ENCODE peak calls at places on chromosomes 5 and 9, in nine cellular contexts. One of them, this sample, is unnamed.

GRCh38 chr9:120386390-120387131 is 193.4 kb downstream of the CDK5RAP2 start:
- DNase-seq in foreskin fibroblast: peak
- DNase-seq in PC-3: no peak
- DNase-seq in stimulated activated naive CD4-positive, alpha-beta T cell treated with Interleukin-2 at 50 U/mL for 16 hours: no peak
- DNase-seq in dorsolateral prefrontal cortex: no peak
- DNase-seq in stimulated activated CD4-positive, alpha-beta T cell treated with anti-CD3 and anti-CD28 coated beads, Interleukin-2, amount 100 ng/mL, for 24 hours: no peak
- DNase-seq in thoracic aorta: no peak
- DNase-seq in nephron progenitor cell: no peak
- DNase-seq in colonic mucosa: peak
- DNase-seq in this sample: no peak

GRCh38 chr5:81335946-81336345 is 34.6 kb downstream of the ZCCHC9 start:
- DNase-seq in foreskin fibroblast: no peak
- DNase-seq in PC-3: no peak
- DNase-seq in stimulated activated naive CD4-positive, alpha-beta T cell treated with Interleukin-2 at 50 U/mL for 16 hours: no peak
- DNase-seq in dorsolateral prefrontal cortex: no peak
- DNase-seq in stimulated activated CD4-positive, alpha-beta T cell treated with anti-CD3 and anti-CD28 coated beads, Interleukin-2, amount 100 ng/mL, for 24 hours: no peak
- DNase-seq in thoracic aorta: no peak
- DNase-seq in nephron progenitor cell: no peak
- DNase-seq in colonic mucosa: no peak
- DNase-seq in this sample: no peak

GRCh38 chr5:85921590-85921989 is 696.2 kb upstream of the COX7C start:
- DNase-seq in foreskin fibroblast: no peak
- DNase-seq in PC-3: peak
- DNase-seq in stimulated activated naive CD4-positive, alpha-beta T cell treated with Interleukin-2 at 50 U/mL for 16 hours: no peak
- DNase-seq in dorsolateral prefrontal cortex: no peak
- DNase-seq in stimulated activated CD4-positive, alpha-beta T cell treated with anti-CD3 and anti-CD28 coated beads, Interleukin-2, amount 100 ng/mL, for 24 hours: no peak
- DNase-seq in thoracic aorta: no peak
- DNase-seq in nephron progenitor cell: no peak
- DNase-seq in colonic mucosa: no peak
- DNase-seq in this sample: no peak

GRCh38 chr9:114804504-114804903 is 1.3 kb downstream of the TNFSF15 start:
- DNase-seq in foreskin fibroblast: peak
- DNase-seq in PC-3: peak
- DNase-seq in stimulated activated naive CD4-positive, alpha-beta T cell treated with Interleukin-2 at 50 U/mL for 16 hours: no peak
- DNase-seq in dorsolateral prefrontal cortex: no peak
- DNase-seq in stimulated activated CD4-positive, alpha-beta T cell treated with anti-CD3 and anti-CD28 coated beads, Interleukin-2, amount 100 ng/mL, for 24 hours: no peak
- DNase-seq in thoracic aorta: no peak
- DNase-seq in nephron progenitor cell: no peak
- DNase-seq in colonic mucosa: peak
- DNase-seq in this sample: no peak

GRCh38 chr5:149348463-149348862 is 3.2 kb downstream of the GRPEL2 start:
- DNase-seq in foreskin fibroblast: no peak
- DNase-seq in PC-3: no peak
- DNase-seq in stimulated activated naive CD4-positive, alpha-beta T cell treated with Interleukin-2 at 50 U/mL for 16 hours: no peak
- DNase-seq in dorsolateral prefrontal cortex: no peak
- DNase-seq in stimulated activated CD4-positive, alpha-beta T cell treated with anti-CD3 and anti-CD28 coated beads, Interleukin-2, amount 100 ng/mL, for 24 hours: no peak
- DNase-seq in thoracic aorta: no peak
- DNase-seq in nephron progenitor cell: no peak
- DNase-seq in colonic mucosa: no peak
- DNase-seq in this sample: peak

GRCh38 chr5:88836195-88836838 is 46.7 kb downstream of the MEF2C start:
- DNase-seq in foreskin fibroblast: no peak
- DNase-seq in PC-3: no peak
- DNase-seq in stimulated activated naive CD4-positive, alpha-beta T cell treated with Interleukin-2 at 50 U/mL for 16 hours: no peak
- DNase-seq in dorsolateral prefrontal cortex: no peak
- DNase-seq in stimulated activated CD4-positive, alpha-beta T cell treated with anti-CD3 and anti-CD28 coated beads, Interleukin-2, amount 100 ng/mL, for 24 hours: no peak
- DNase-seq in thoracic aorta: no peak
- DNase-seq in nephron progenitor cell: no peak
- DNase-seq in colonic mucosa: no peak
- DNase-seq in this sample: no peak

GRCh38 chr5:173499471-173500212 is 116.8 kb downstream of the BOD1 start:
- DNase-seq in foreskin fibroblast: no peak
- DNase-seq in PC-3: no peak
- DNase-seq in stimulated activated naive CD4-positive, alpha-beta T cell treated with Interleukin-2 at 50 U/mL for 16 hours: no peak
- DNase-seq in dorsolateral prefrontal cortex: no peak
- DNase-seq in stimulated activated CD4-positive, alpha-beta T cell treated with anti-CD3 and anti-CD28 coated beads, Interleukin-2, amount 100 ng/mL, for 24 hours: no peak
- DNase-seq in thoracic aorta: no peak
- DNase-seq in nephron progenitor cell: no peak
- DNase-seq in colonic mucosa: no peak
- DNase-seq in this sample: no peak

GRCh38 chr5:176388003-176388340 is 426 bp downstream of the NOP16 start:
- DNase-seq in foreskin fibroblast: peak
- DNase-seq in PC-3: peak
- DNase-seq in stimulated activated naive CD4-positive, alpha-beta T cell treated with Interleukin-2 at 50 U/mL for 16 hours: no peak
- DNase-seq in dorsolateral prefrontal cortex: no peak
- DNase-seq in stimulated activated CD4-positive, alpha-beta T cell treated with anti-CD3 and anti-CD28 coated beads, Interleukin-2, amount 100 ng/mL, for 24 hours: peak
- DNase-seq in thoracic aorta: no peak
- DNase-seq in nephron progenitor cell: peak
- DNase-seq in colonic mucosa: no peak
- DNase-seq in this sample: no peak

GRCh38 chr9:76846307-76846706 is 59.6 kb downstream of the PRUNE2 start:
- DNase-seq in foreskin fibroblast: peak
- DNase-seq in PC-3: no peak
- DNase-seq in stimulated activated naive CD4-positive, alpha-beta T cell treated with Interleukin-2 at 50 U/mL for 16 hours: no peak
- DNase-seq in dorsolateral prefrontal cortex: no peak
- DNase-seq in stimulated activated CD4-positive, alpha-beta T cell treated with anti-CD3 and anti-CD28 coated beads, Interleukin-2, amount 100 ng/mL, for 24 hours: no peak
- DNase-seq in thoracic aorta: no peak
- DNase-seq in nephron progenitor cell: no peak
- DNase-seq in colonic mucosa: no peak
- DNase-seq in this sample: no peak

This sample was measured in CD4-positive, CD25-positive, alpha-beta regulatory T cell.